ENCODE peak calls at places on chromosomes 5 and 9, in ten cellular contexts. E is lower lobe of right lung, P is mammary epithelial cell, Y is neural crest cell, K is Calu3, U is progenitor cell of endocrine pancreas, O is nephron progenitor cell, V is fibroblast of mammary gland, W is Peyer's patch, Q is AG09309. N is an unnamed sample.

GRCh38 chr5:151164687-151165392 is 7.3 kb upstream of the ANXA6 start:
- DNase-seq in E (peak), V (peak), O (peak), Y (peak), W (peak), K (peak), P (peak), U (peak), Q (no peak), N (peak)

GRCh38 chr9:7223981-7224380 is 466.2 kb downstream of the KDM4C start:
- DNase-seq in O (peak), P (no peak), W (no peak), K (no peak), U (no peak), Y (no peak), E (no peak), V (peak), Q (no peak), N (no peak)

GRCh38 chr5:80799041-80799440 is 144.3 kb upstream of the DHFR start:
- DNase-seq in V (no peak), Y (no peak), E (no peak), W (no peak), Q (no peak), P (no peak), K (no peak), O (no peak), U (no peak), N (no peak)

GRCh38 chr9:118686940-118687339 is 682.3 kb downstream of the BRINP1 start:
- DNase-seq in O (no peak), Y (no peak), Q (no peak), U (no peak), V (no peak), E (no peak), P (no peak), W (no peak), K (no peak), N (no peak)

GRCh38 chr5:122870219-122870856 is 24.9 kb downstream of the SNX24 start:
- DNase-seq in Y (no peak), E (no peak), Q (no peak), P (no peak), W (no peak), K (no peak), O (no peak), V (peak), U (no peak), N (no peak)

GRCh38 chr9:107070591-107070990 is 207.6 kb downstream of the ZNF462 start:
- DNase-seq in W (no peak), V (no peak), K (no peak), P (no peak), Y (no peak), U (no peak), E (no peak), O (no peak), Q (no peak), N (no peak)

GRCh38 chr5:92687793-92688467 is 893.1 kb downstream of the NR2F1-AS1 start:
- DNase-seq in P (peak), O (no peak), K (peak), W (no peak), E (no peak), Y (peak), V (peak), U (no peak), Q (peak), N (no peak)

GRCh38 chr5:157657516-157657915 is 5.3 kb upstream of the SOX30 start:
- DNase-seq in K (no peak), U (no peak), P (no peak), Y (no peak), O (no peak), V (no peak), E (no peak), Q (no peak), W (no peak), N (no peak)

GRCh38 chr9:124780757-124781151 is 3.8 kb downstream of the OLFML2A start:
- DNase-seq in K (no peak), Y (no peak), U (no peak), O (no peak), V (no peak), E (no peak), P (no peak), Q (no peak), W (no peak), N (no peak)

GRCh38 chr5:80318212-80318611 is 1.6 kb upstream of the SPZ1 start:
- DNase-seq in U (no peak), W (no peak), V (peak), Q (no peak), E (no peak), Y (no peak), P (no peak), K (no peak), O (peak), N (no peak)

GRCh38 chr5:151128817-151129216 is 28.8 kb downstream of the ANXA6 start:
- DNase-seq in W (no peak), V (no peak), U (no peak), E (no peak), Q (no peak), O (no peak), Y (no peak), K (no peak), P (no peak), N (no peak)

GRCh38 chr5:71767661-71768060 is 48.6 kb downstream of the CARTPT start:
- DNase-seq in W (no peak), U (no peak), E (no peak), K (no peak), Y (no peak), O (no peak), V (peak), Q (no peak), P (no peak), N (no peak)

GRCh38 chr9:23822331-23823169 is 3.5 kb downstream of the ELAVL2 start:
- DNase-seq in K (no peak), V (no peak), U (no peak), P (no peak), E (no peak), Q (no peak), Y (no peak), W (no peak), O (peak), N (no peak)

GRCh38 chr9:98227883-98228282 is 27.6 kb downstream of the TBC1D2 start:
- DNase-seq in Q (no peak), P (no peak), K (no peak), O (no peak), V (no peak), E (no peak), W (no peak), Y (no peak), U (no peak), N (no peak)

GRCh38 chr9:133585481-133586367 is 23.5 kb downstream of the FAM163B start:
- DNase-seq in W (peak), K (no peak), Q (no peak), Y (no peak), E (no peak), U (no peak), P (no peak), V (no peak), O (no peak), N (no peak)

GRCh38 chr9:91711755-91712591 is 238.1 kb downstream of the ROR2 start:
- DNase-seq in V (peak), W (peak), O (no peak), P (no peak), E (peak), Y (no peak), K (no peak), Q (no peak), U (no peak), N (no peak)

GRCh38 chr5:157606046-157606445 is 30.5 kb upstream of the ADAM19 start:
- DNase-seq in U (no peak), W (no peak), K (no peak), P (no peak), Q (no peak), E (no peak), O (no peak), Y (no peak), V (peak), N (no peak)

GRCh38 chr9:68533678-68534077 is 7.0 kb downstream of the TMEM252 start:
- DNase-seq in P (no peak), K (no peak), O (no peak), V (no peak), Q (no peak), E (no peak), U (no peak), Y (no peak), W (no peak), N (no peak)

GRCh38 chr9:68530618-68531017 is 10.1 kb downstream of the TMEM252 start:
- DNase-seq in Y (no peak), K (peak), U (no peak), W (no peak), O (peak), P (no peak), Q (no peak), V (no peak), E (peak), N (peak)
- TF ChIP-seq CTCF in Y (peak), K (no peak), U (peak), W (no peak), O (peak), P (no peak), Q (no peak), V (no peak), E (no peak), N (no peak)

GRCh38 chr5:164301136-164301535 is 795.7 kb downstream of the MAT2B start:
- DNase-seq in Y (no peak), P (no peak), W (no peak), K (no peak), Q (no peak), U (no peak), E (no peak), V (no peak), O (no peak), N (no peak)
- TF ChIP-seq CTCF in Y (no peak), P (no peak), W (no peak), K (no peak), Q (no peak), U (no peak), E (no peak), V (no peak), O (no peak), N (no peak)

DNA sequence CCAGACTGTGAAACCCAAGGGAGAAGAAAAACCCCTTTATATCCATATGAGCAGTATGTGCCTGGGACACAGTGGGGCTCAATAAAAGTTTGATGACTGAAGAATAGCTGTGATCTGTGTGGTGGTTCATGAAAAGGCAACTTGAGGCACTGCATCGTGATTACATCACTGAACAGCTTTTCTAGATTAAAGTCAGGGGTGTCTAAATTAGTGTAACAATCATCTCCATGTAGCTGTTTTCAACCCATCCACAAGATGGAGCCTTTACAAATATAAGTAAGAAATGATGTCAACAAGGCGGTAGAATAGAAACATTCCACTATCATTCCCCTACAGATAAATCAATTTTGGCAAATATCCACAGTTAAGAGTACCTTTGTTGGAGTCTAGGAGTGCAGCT is 55.5 kb downstream of the PRRC1 start:
- DNase-seq in Y (no peak), U (no peak), W (no peak), E (no peak), Q (no peak), K (no peak), P (no peak), V (peak), O (no peak), N (no peak)
- TF ChIP-seq CTCF in Y (no peak), U (peak), W (peak), E (peak), Q (peak), K (peak), P (peak), V (peak), O (no peak), N (peak)

GRCh38 chr9:77981907-77982306 is 49.7 kb downstream of the GNAQ start:
- DNase-seq in W (no peak), E (no peak), U (no peak), O (no peak), Y (no peak), Q (no peak), P (no peak), K (no peak), V (no peak), N (no peak)

GRCh38 chr9:77982985-77983662 is 48.5 kb downstream of the GNAQ start:
- DNase-seq in P (no peak), W (no peak), Y (no peak), K (no peak), V (no peak), E (no peak), U (no peak), Q (no peak), O (no peak), N (no peak)

GRCh38 chr9:77978086-77978781 is 53.4 kb downstream of the GNAQ start:
- DNase-seq in P (no peak), O (no peak), Y (no peak), Q (no peak), K (no peak), W (no peak), U (no peak), E (no peak), V (no peak), N (no peak)

GRCh38 chr9:77980622-77981021 is 51.0 kb downstream of the GNAQ start:
- DNase-seq in P (peak), O (no peak), V (peak), K (no peak), W (no peak), Y (no peak), U (no peak), Q (no peak), E (no peak), N (no peak)

GRCh38 chr9:77981332-77981731 is 50.3 kb downstream of the GNAQ start:
- DNase-seq in K (peak), U (no peak), E (no peak), Q (no peak), O (no peak), V (peak), W (no peak), Y (no peak), P (peak), N (no peak)
- TF ChIP-seq CTCF in K (no peak), U (no peak), E (no peak), Q (no peak), O (no peak), V (no peak), W (peak), Y (no peak), P (peak), N (no peak)

DNA sequence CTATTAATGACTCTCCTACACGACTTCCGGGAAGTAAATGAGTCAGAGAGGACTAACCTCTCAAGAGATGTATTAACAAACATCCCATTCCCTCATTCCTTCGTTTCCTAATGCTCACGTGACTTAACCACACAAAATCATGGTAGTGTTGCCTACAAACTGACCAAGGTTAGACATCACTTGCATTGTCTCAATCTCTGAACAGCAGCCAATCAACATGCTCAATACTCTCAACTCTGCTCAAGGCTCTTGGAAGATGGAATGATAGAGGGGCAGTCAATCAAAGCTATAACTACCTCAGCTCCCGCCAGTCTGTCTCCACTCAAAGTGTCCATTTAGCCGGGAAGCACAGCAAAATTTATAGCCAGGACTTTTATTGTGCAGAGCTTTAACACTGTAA is 143.8 kb upstream of the PIK3R1 start:
- DNase-seq in E (no peak), V (peak), O (no peak), W (no peak), Q (no peak), P (no peak), U (no peak), K (no peak), Y (no peak), N (no peak)
- TF ChIP-seq CTCF in E (no peak), V (no peak), O (no peak), W (no peak), Q (no peak), P (no peak), U (no peak), K (no peak), Y (no peak), N (no peak)

GRCh38 chr5:5886812-5887486 is 464.5 kb downstream of the ICE1 start:
- DNase-seq in E (peak), W (peak), O (peak), K (peak), Y (peak), P (no peak), Q (no peak), U (peak), V (no peak), N (peak)
- TF ChIP-seq CTCF in E (peak), W (peak), O (peak), K (peak), Y (peak), P (peak), Q (peak), U (peak), V (no peak), N (peak)

GRCh38 chr5:144183254-144183889 is 12.7 kb downstream of the KCTD16 start:
- DNase-seq in Y (no peak), Q (no peak), P (peak), V (peak), K (no peak), O (no peak), E (no peak), U (no peak), W (no peak), N (no peak)
- TF ChIP-seq CTCF in Y (peak), Q (peak), P (peak), V (peak), K (peak), O (peak), E (peak), U (peak), W (peak), N (peak)